ENCODE peak calls at places on chromosomes 2 and 18, in nine cellular contexts. E is mammary epithelial cell; A is KBM-7; M is activated naive CD8-positive, alpha-beta T cell treated with anti-CD3 and anti-CD28 coated beads, Interleukin-2, amount 10 ng/mL, durations not matched to agents 7 days and 5 days; H is activated T-cell treated with anti-CD3 and anti-CD28 coated beads, Interleukin-2, amount 50 U/mL, for 72 hours; R is midbrain; X is stimulated activated CD4-positive, alpha-beta T cell treated with anti-CD3 and anti-CD28 coated beads, Interleukin-2, amount 100 ng/mL, for 48 hours; U is amniotic stem cell; Y is heart left ventricle. D is an unnamed sample.

GRCh38 chr2:53960476-53960875 is 10.3 kb downstream of the PSME4 start:
- DNase-seq in U (no peak), M (no peak), Y (no peak), R (no peak), X (no peak), H (no peak), A (no peak), E (no peak), D (no peak)

GRCh38 chr2:144354953-144355352 is 165.0 kb downstream of the ZEB2 start:
- DNase-seq in M (no peak), A (no peak), X (no peak), E (peak), U (no peak), H (no peak), R (no peak), Y (no peak), D (peak)

GRCh38 chr2:219297766-219298456 is 11.3 kb downstream of the PTPRN start:
- DNase-seq in U (no peak), E (no peak), X (no peak), R (no peak), H (no peak), A (no peak), Y (no peak), M (no peak), D (no peak)

GRCh38 chr2:39865751-39866150 is 86.7 kb upstream of the THUMPD2 start:
- DNase-seq in M (no peak), H (no peak), U (no peak), E (peak), Y (no peak), R (no peak), A (no peak), X (no peak), D (no peak)

GRCh38 chr2:63484481-63484880 is 103.8 kb downstream of the WDPCP start:
- DNase-seq in H (no peak), X (no peak), R (peak), E (no peak), A (no peak), Y (no peak), M (no peak), U (no peak), D (no peak)

GRCh38 chr2:173151671-173152398 is 76.2 kb downstream of the MAP3K20 start:
- DNase-seq in Y (no peak), H (no peak), R (no peak), A (no peak), M (no peak), E (peak), X (no peak), U (no peak), D (peak)

GRCh38 chr18:61921621-61922235 is 28.9 kb upstream of the RNF152 start:
- DNase-seq in X (no peak), U (no peak), H (no peak), R (no peak), M (no peak), E (no peak), Y (no peak), A (no peak), D (no peak)

GRCh38 chr2:168495524-168495923 is 39.5 kb downstream of the CERS6 start:
- DNase-seq in U (no peak), A (no peak), M (no peak), H (peak), E (no peak), Y (no peak), R (no peak), X (no peak), D (no peak)

GRCh38 chr2:72982219-72982618 is 64.9 kb downstream of the EMX1 start:
- DNase-seq in U (no peak), R (no peak), H (no peak), X (no peak), Y (no peak), M (no peak), E (no peak), A (no peak), D (no peak)

GRCh38 chr18:69935319-69936190 is 12.1 kb downstream of the CD226 start:
- DNase-seq in E (peak), U (no peak), R (no peak), A (peak), Y (no peak), M (peak), X (peak), H (peak), D (peak)

GRCh38 chr2:189548686-189549439 is 31.7 kb downstream of the SLC40A1 start:
- DNase-seq in X (no peak), Y (no peak), U (no peak), H (no peak), E (peak), R (no peak), A (no peak), M (no peak), D (peak)

GRCh38 chr2:172734711-172735645 is 667 bp upstream of the RAPGEF4 start:
- DNase-seq in R (no peak), H (peak), Y (no peak), A (no peak), M (no peak), E (peak), X (peak), U (no peak), D (no peak)

GRCh38 chr18:63111549-63112402 is 207.8 kb downstream of the BCL2 start:
- DNase-seq in R (no peak), A (peak), H (no peak), Y (no peak), U (no peak), M (no peak), E (no peak), X (no peak), D (no peak)

GRCh38 chr2:160309585-160309984 is 109.5 kb upstream of the ITGB6 start:
- DNase-seq in R (no peak), X (no peak), H (no peak), M (no peak), E (peak), A (no peak), U (no peak), Y (no peak), D (peak)

GRCh38 chr18:73564073-73564472 is 583.6 kb downstream of the FBXO15 start:
- DNase-seq in U (peak), M (no peak), A (no peak), R (no peak), X (no peak), H (no peak), Y (no peak), E (peak), D (peak)

GRCh38 chr2:38581193-38582147 is 21.3 kb downstream of the HNRNPLL start:
- DNase-seq in A (peak), R (peak), E (peak), X (peak), M (no peak), U (peak), Y (no peak), H (peak), D (peak)

D was measured in MCF 10A.